ENCODE peak calls at places on chromosomes 7 and 10, in four cellular contexts. I is HT-29, N is T-cell, Q is islet precursor cell. G is an unnamed sample.

GRCh38 chr10:107790271-107790670 is 625.8 kb upstream of the SORCS1 start:
- DNase-seq in N (no peak), I (no peak), Q (no peak), G (no peak)

GRCh38 chr7:16753932-16754571 is 497 bp downstream of the TSPAN13 start:
- DNase-seq in Q (peak; percentile 83), I (peak; percentile 66), N (no peak), G (no peak)

GRCh38 chr10:133094286-133094685 is 6.6 kb downstream of the ADGRA1 start:
- DNase-seq in I (no peak), Q (no peak), N (no peak), G (no peak)

GRCh38 chr7:3095046-3095445 is 51.4 kb upstream of the CARD11 start:
- DNase-seq in Q (no peak), I (no peak), N (peak; percentile 42), G (peak; percentile 81)

GRCh38 chr10:52252322-52252721 is 61.8 kb upstream of the DKK1 start:
- DNase-seq in N (no peak), I (no peak), Q (no peak), G (no peak)

GRCh38 chr7:101964680-101965079 is 147.3 kb downstream of the CUX1 start:
- DNase-seq in Q (no peak), I (no peak), N (no peak), G (no peak)

GRCh38 chr7:166370-167060 is 25.9 kb upstream of the FAM20C start:
- DNase-seq in Q (no peak), N (no peak), I (no peak), G (no peak)

GRCh38 chr7:20556091-20556490 is 59.4 kb upstream of the ABCB5 start:
- DNase-seq in I (no peak), N (no peak), Q (no peak), G (no peak)

GRCh38 chr7:19001854-19002253 is 115.6 kb downstream of the TWIST1 start:
- DNase-seq in I (no peak), N (no peak), Q (no peak), G (no peak)

GRCh38 chr7:77674878-77675277 is 21.4 kb upstream of the RSBN1L start:
- DNase-seq in Q (peak; percentile 62), I (peak; percentile 56), N (no peak), G (no peak)

GRCh38 chr10:70672993-70673928 is 955 bp downstream of the ADAMTS14 start:
- DNase-seq in I (no peak), N (no peak), Q (peak; percentile 80), G (peak; percentile 12)

GRCh38 chr7:95595825-95596182 is 512 bp downstream of the PDK4 start:
- DNase-seq in Q (no peak), N (no peak), I (no peak), G (peak; percentile 37)

GRCh38 chr10:75904499-75905283 is 473.3 kb downstream of the LRMDA start:
- DNase-seq in I (peak; percentile 2), N (no peak), Q (no peak), G (no peak)

GRCh38 chr10:104273291-104273690 is 4.3 kb downstream of the GSTO2 start:
- DNase-seq in Q (no peak), I (no peak), N (no peak), G (no peak)

GRCh38 chr10:90319188-90319914 is 538.5 kb downstream of the HTR7 start:
- DNase-seq in N (no peak), Q (peak; percentile 90), I (peak; percentile 85), G (no peak)

GRCh38 chr7:88141025-88141424 is 78.8 kb downstream of the SRI start:
- DNase-seq in I (peak; percentile 82), Q (peak; percentile 91), N (no peak), G (no peak)